ENCODE peak calls at places on chromosomes 16 and 17, in six cellular contexts. One of them, this sample, is unnamed.

GRCh38 chr16:4660454-4661007 is 32.8 kb upstream of the NUDT16L1 start:
- DNase-seq in stimulated activated CD8-positive, alpha-beta memory T cell treated with anti-CD3 and anti-CD28 coated beads, Interleukin-2, amount 100 ng/mL, for 48 hours: peak; percentile 75
- DNase-seq in tibial artery: no peak
- DNase-seq in KG1: no peak
- DNase-seq in stimulated activated CD4-positive, alpha-beta T cell treated with anti-CD3 and anti-CD28 coated beads, Interleukin-4, amount 100 ng/mL, for 24 hours: peak; percentile 76
- DNase-seq in T-helper 9 cell: peak; percentile 53
- DNase-seq in this sample: no peak

GRCh38 chr16:72173997-72174396 is 2.0 kb upstream of the PMFBP1 start:
- DNase-seq in KG1: no peak
- DNase-seq in T-helper 9 cell: no peak
- DNase-seq in stimulated activated CD4-positive, alpha-beta T cell treated with anti-CD3 and anti-CD28 coated beads, Interleukin-4, amount 100 ng/mL, for 24 hours: no peak
- DNase-seq in stimulated activated CD8-positive, alpha-beta memory T cell treated with anti-CD3 and anti-CD28 coated beads, Interleukin-2, amount 100 ng/mL, for 48 hours: no peak
- DNase-seq in tibial artery: no peak
- DNase-seq in this sample: no peak

GRCh38 chr17:28573966-28574480 is 2.7 kb downstream of the ALDOC start:
- DNase-seq in tibial artery: no peak
- DNase-seq in T-helper 9 cell: no peak
- DNase-seq in stimulated activated CD4-positive, alpha-beta T cell treated with anti-CD3 and anti-CD28 coated beads, Interleukin-4, amount 100 ng/mL, for 24 hours: no peak
- DNase-seq in KG1: no peak
- DNase-seq in stimulated activated CD8-positive, alpha-beta memory T cell treated with anti-CD3 and anti-CD28 coated beads, Interleukin-2, amount 100 ng/mL, for 48 hours: no peak
- DNase-seq in this sample: no peak

GRCh38 chr17:15885770-15886169 is 59.2 kb upstream of the ADORA2B start:
- DNase-seq in tibial artery: no peak
- DNase-seq in KG1: no peak
- DNase-seq in T-helper 9 cell: no peak
- DNase-seq in stimulated activated CD4-positive, alpha-beta T cell treated with anti-CD3 and anti-CD28 coated beads, Interleukin-4, amount 100 ng/mL, for 24 hours: no peak
- DNase-seq in stimulated activated CD8-positive, alpha-beta memory T cell treated with anti-CD3 and anti-CD28 coated beads, Interleukin-2, amount 100 ng/mL, for 48 hours: no peak
- DNase-seq in this sample: no peak

GRCh38 chr17:38825762-38826247 is 684 bp upstream of the CWC25 start:
- DNase-seq in T-helper 9 cell: no peak
- DNase-seq in tibial artery: no peak
- DNase-seq in KG1: no peak
- DNase-seq in stimulated activated CD8-positive, alpha-beta memory T cell treated with anti-CD3 and anti-CD28 coated beads, Interleukin-2, amount 100 ng/mL, for 48 hours: no peak
- DNase-seq in stimulated activated CD4-positive, alpha-beta T cell treated with anti-CD3 and anti-CD28 coated beads, Interleukin-4, amount 100 ng/mL, for 24 hours: no peak
- DNase-seq in this sample: no peak

GRCh38 chr17:18179804-18180203 is 3.8 kb upstream of the ALKBH5 start:
- DNase-seq in stimulated activated CD4-positive, alpha-beta T cell treated with anti-CD3 and anti-CD28 coated beads, Interleukin-4, amount 100 ng/mL, for 24 hours: no peak
- DNase-seq in T-helper 9 cell: no peak
- DNase-seq in KG1: no peak
- DNase-seq in stimulated activated CD8-positive, alpha-beta memory T cell treated with anti-CD3 and anti-CD28 coated beads, Interleukin-2, amount 100 ng/mL, for 48 hours: no peak
- DNase-seq in tibial artery: no peak
- DNase-seq in this sample: no peak

GRCh38 chr17:14080847-14081251 is 11.5 kb downstream of the COX10 start:
- DNase-seq in T-helper 9 cell: no peak
- DNase-seq in KG1: no peak
- DNase-seq in stimulated activated CD4-positive, alpha-beta T cell treated with anti-CD3 and anti-CD28 coated beads, Interleukin-4, amount 100 ng/mL, for 24 hours: no peak
- DNase-seq in tibial artery: no peak
- DNase-seq in stimulated activated CD8-positive, alpha-beta memory T cell treated with anti-CD3 and anti-CD28 coated beads, Interleukin-2, amount 100 ng/mL, for 48 hours: no peak
- DNase-seq in this sample: no peak

GRCh38 chr16:680967-681745 is 946 bp downstream of the STUB1 start:
- DNase-seq in tibial artery: no peak
- DNase-seq in KG1: peak; percentile 4
- DNase-seq in stimulated activated CD4-positive, alpha-beta T cell treated with anti-CD3 and anti-CD28 coated beads, Interleukin-4, amount 100 ng/mL, for 24 hours: no peak
- DNase-seq in T-helper 9 cell: no peak
- DNase-seq in stimulated activated CD8-positive, alpha-beta memory T cell treated with anti-CD3 and anti-CD28 coated beads, Interleukin-2, amount 100 ng/mL, for 48 hours: no peak
- DNase-seq in this sample: no peak

GRCh38 chr16:4384497-4384896 is 12.8 kb downstream of the VASN start:
- DNase-seq in T-helper 9 cell: no peak
- DNase-seq in stimulated activated CD8-positive, alpha-beta memory T cell treated with anti-CD3 and anti-CD28 coated beads, Interleukin-2, amount 100 ng/mL, for 48 hours: no peak
- DNase-seq in KG1: no peak
- DNase-seq in tibial artery: no peak
- DNase-seq in stimulated activated CD4-positive, alpha-beta T cell treated with anti-CD3 and anti-CD28 coated beads, Interleukin-4, amount 100 ng/mL, for 24 hours: no peak
- DNase-seq in this sample: no peak

GRCh38 chr16:49932943-49933342 is 77.0 kb upstream of the ZNF423 start:
- DNase-seq in KG1: no peak
- DNase-seq in tibial artery: no peak
- DNase-seq in T-helper 9 cell: no peak
- DNase-seq in stimulated activated CD4-positive, alpha-beta T cell treated with anti-CD3 and anti-CD28 coated beads, Interleukin-4, amount 100 ng/mL, for 24 hours: no peak
- DNase-seq in stimulated activated CD8-positive, alpha-beta memory T cell treated with anti-CD3 and anti-CD28 coated beads, Interleukin-2, amount 100 ng/mL, for 48 hours: no peak
- DNase-seq in this sample: no peak

GRCh38 chr17:5668557-5669138 is 84.3 kb upstream of the NLRP1 start:
- DNase-seq in T-helper 9 cell: no peak
- DNase-seq in stimulated activated CD8-positive, alpha-beta memory T cell treated with anti-CD3 and anti-CD28 coated beads, Interleukin-2, amount 100 ng/mL, for 48 hours: no peak
- DNase-seq in stimulated activated CD4-positive, alpha-beta T cell treated with anti-CD3 and anti-CD28 coated beads, Interleukin-4, amount 100 ng/mL, for 24 hours: no peak
- DNase-seq in tibial artery: no peak
- DNase-seq in KG1: no peak
- DNase-seq in this sample: no peak

GRCh38 chr16:3534126-3534525 is 33.3 kb downstream of the CLUAP1 start:
- DNase-seq in T-helper 9 cell: no peak
- DNase-seq in KG1: no peak
- DNase-seq in stimulated activated CD8-positive, alpha-beta memory T cell treated with anti-CD3 and anti-CD28 coated beads, Interleukin-2, amount 100 ng/mL, for 48 hours: no peak
- DNase-seq in tibial artery: no peak
- DNase-seq in stimulated activated CD4-positive, alpha-beta T cell treated with anti-CD3 and anti-CD28 coated beads, Interleukin-4, amount 100 ng/mL, for 24 hours: no peak
- DNase-seq in this sample: no peak

GRCh38 chr17:57785032-57785431 is 39.9 kb upstream of the CCDC182 start:
- DNase-seq in stimulated activated CD4-positive, alpha-beta T cell treated with anti-CD3 and anti-CD28 coated beads, Interleukin-4, amount 100 ng/mL, for 24 hours: no peak
- DNase-seq in T-helper 9 cell: no peak
- DNase-seq in KG1: no peak
- DNase-seq in tibial artery: no peak
- DNase-seq in stimulated activated CD8-positive, alpha-beta memory T cell treated with anti-CD3 and anti-CD28 coated beads, Interleukin-2, amount 100 ng/mL, for 48 hours: no peak
- DNase-seq in this sample: no peak

GRCh38 chr17:2388705-2389099 is 12.2 kb downstream of the MNT start:
- DNase-seq in T-helper 9 cell: no peak
- DNase-seq in KG1: no peak
- DNase-seq in stimulated activated CD4-positive, alpha-beta T cell treated with anti-CD3 and anti-CD28 coated beads, Interleukin-4, amount 100 ng/mL, for 24 hours: no peak
- DNase-seq in stimulated activated CD8-positive, alpha-beta memory T cell treated with anti-CD3 and anti-CD28 coated beads, Interleukin-2, amount 100 ng/mL, for 48 hours: no peak
- DNase-seq in tibial artery: no peak
- DNase-seq in this sample: no peak

GRCh38 chr17:17890773-17891759 is 54.3 kb upstream of the SREBF1 start:
- DNase-seq in stimulated activated CD8-positive, alpha-beta memory T cell treated with anti-CD3 and anti-CD28 coated beads, Interleukin-2, amount 100 ng/mL, for 48 hours: peak; percentile 14
- DNase-seq in KG1: no peak
- DNase-seq in stimulated activated CD4-positive, alpha-beta T cell treated with anti-CD3 and anti-CD28 coated beads, Interleukin-4, amount 100 ng/mL, for 24 hours: peak; percentile 38
- DNase-seq in T-helper 9 cell: peak; percentile 10
- DNase-seq in tibial artery: no peak
- DNase-seq in this sample: peak; percentile 75

GRCh38 chr17:17305282-17305801 is 2.2 kb downstream of the NT5M start:
- DNase-seq in T-helper 9 cell: peak; percentile 21
- DNase-seq in stimulated activated CD8-positive, alpha-beta memory T cell treated with anti-CD3 and anti-CD28 coated beads, Interleukin-2, amount 100 ng/mL, for 48 hours: peak; percentile 15
- DNase-seq in tibial artery: no peak
- DNase-seq in stimulated activated CD4-positive, alpha-beta T cell treated with anti-CD3 and anti-CD28 coated beads, Interleukin-4, amount 100 ng/mL, for 24 hours: peak; percentile 50
- DNase-seq in KG1: peak; percentile 39
- DNase-seq in this sample: no peak

GRCh38 chr16:84041421-84041820 is 1.2 kb downstream of the SLC38A8 start:
- DNase-seq in T-helper 9 cell: no peak
- DNase-seq in stimulated activated CD4-positive, alpha-beta T cell treated with anti-CD3 and anti-CD28 coated beads, Interleukin-4, amount 100 ng/mL, for 24 hours: no peak
- DNase-seq in KG1: no peak
- DNase-seq in tibial artery: no peak
- DNase-seq in stimulated activated CD8-positive, alpha-beta memory T cell treated with anti-CD3 and anti-CD28 coated beads, Interleukin-2, amount 100 ng/mL, for 48 hours: no peak
- DNase-seq in this sample: no peak

GRCh38 chr17:6996256-6997111 is 635 bp downstream of the ALOX12 start:
- DNase-seq in stimulated activated CD8-positive, alpha-beta memory T cell treated with anti-CD3 and anti-CD28 coated beads, Interleukin-2, amount 100 ng/mL, for 48 hours: no peak
- DNase-seq in T-helper 9 cell: no peak
- DNase-seq in stimulated activated CD4-positive, alpha-beta T cell treated with anti-CD3 and anti-CD28 coated beads, Interleukin-4, amount 100 ng/mL, for 24 hours: no peak
- DNase-seq in tibial artery: no peak
- DNase-seq in KG1: no peak
- DNase-seq in this sample: no peak

GRCh38 chr17:8057691-8058114 is 18.8 kb downstream of the ALOX15B start:
- DNase-seq in KG1: peak; percentile 58
- DNase-seq in T-helper 9 cell: peak; percentile 17
- DNase-seq in stimulated activated CD4-positive, alpha-beta T cell treated with anti-CD3 and anti-CD28 coated beads, Interleukin-4, amount 100 ng/mL, for 24 hours: peak; percentile 63
- DNase-seq in stimulated activated CD8-positive, alpha-beta memory T cell treated with anti-CD3 and anti-CD28 coated beads, Interleukin-2, amount 100 ng/mL, for 48 hours: no peak
- DNase-seq in tibial artery: peak; percentile 61
- DNase-seq in this sample: peak; percentile 54

GRCh38 chr16:10312784-10313724 is 72.8 kb upstream of the ATF7IP2 start:
- DNase-seq in KG1: no peak
- DNase-seq in stimulated activated CD8-positive, alpha-beta memory T cell treated with anti-CD3 and anti-CD28 coated beads, Interleukin-2, amount 100 ng/mL, for 48 hours: no peak
- DNase-seq in T-helper 9 cell: no peak
- DNase-seq in tibial artery: no peak
- DNase-seq in stimulated activated CD4-positive, alpha-beta T cell treated with anti-CD3 and anti-CD28 coated beads, Interleukin-4, amount 100 ng/mL, for 24 hours: no peak
- DNase-seq in this sample: peak; percentile 39

GRCh38 chr17:44307387-44308186 is 814 bp upstream of the RUNDC3A start:
- DNase-seq in KG1: no peak
- DNase-seq in stimulated activated CD8-positive, alpha-beta memory T cell treated with anti-CD3 and anti-CD28 coated beads, Interleukin-2, amount 100 ng/mL, for 48 hours: no peak
- DNase-seq in T-helper 9 cell: no peak
- DNase-seq in stimulated activated CD4-positive, alpha-beta T cell treated with anti-CD3 and anti-CD28 coated beads, Interleukin-4, amount 100 ng/mL, for 24 hours: no peak
- DNase-seq in tibial artery: no peak
- DNase-seq in this sample: no peak

GRCh38 chr16:9048302-9048700 is 43.1 kb upstream of the HAPSTR1 start:
- DNase-seq in tibial artery: peak; percentile 21
- DNase-seq in T-helper 9 cell: no peak
- DNase-seq in stimulated activated CD4-positive, alpha-beta T cell treated with anti-CD3 and anti-CD28 coated beads, Interleukin-4, amount 100 ng/mL, for 24 hours: no peak
- DNase-seq in stimulated activated CD8-positive, alpha-beta memory T cell treated with anti-CD3 and anti-CD28 coated beads, Interleukin-2, amount 100 ng/mL, for 48 hours: no peak
- DNase-seq in KG1: no peak
- DNase-seq in this sample: no peak

GRCh38 chr17:57593739-57594462 is 151.2 kb downstream of the CCDC182 start:
- DNase-seq in stimulated activated CD4-positive, alpha-beta T cell treated with anti-CD3 and anti-CD28 coated beads, Interleukin-4, amount 100 ng/mL, for 24 hours: no peak
- DNase-seq in stimulated activated CD8-positive, alpha-beta memory T cell treated with anti-CD3 and anti-CD28 coated beads, Interleukin-2, amount 100 ng/mL, for 48 hours: no peak
- DNase-seq in tibial artery: no peak
- DNase-seq in KG1: no peak
- DNase-seq in T-helper 9 cell: no peak
- DNase-seq in this sample: no peak

GRCh38 chr16:70746040-70746707 is 54.8 kb downstream of the VAC14 start:
- DNase-seq in KG1: no peak
- DNase-seq in stimulated activated CD4-positive, alpha-beta T cell treated with anti-CD3 and anti-CD28 coated beads, Interleukin-4, amount 100 ng/mL, for 24 hours: no peak
- DNase-seq in stimulated activated CD8-positive, alpha-beta memory T cell treated with anti-CD3 and anti-CD28 coated beads, Interleukin-2, amount 100 ng/mL, for 48 hours: no peak
- DNase-seq in tibial artery: peak; percentile 91
- DNase-seq in T-helper 9 cell: no peak
- DNase-seq in this sample: peak; percentile 73

GRCh38 chr16:3878610-3879009 is 1.9 kb downstream of the CREBBP start:
- DNase-seq in tibial artery: no peak
- DNase-seq in KG1: no peak
- DNase-seq in stimulated activated CD8-positive, alpha-beta memory T cell treated with anti-CD3 and anti-CD28 coated beads, Interleukin-2, amount 100 ng/mL, for 48 hours: no peak
- DNase-seq in stimulated activated CD4-positive, alpha-beta T cell treated with anti-CD3 and anti-CD28 coated beads, Interleukin-4, amount 100 ng/mL, for 24 hours: no peak
- DNase-seq in T-helper 9 cell: no peak
- DNase-seq in this sample: no peak

GRCh38 chr17:19534562-19535149 is 1.0 kb downstream of the SLC47A1 start:
- DNase-seq in KG1: no peak
- DNase-seq in T-helper 9 cell: no peak
- DNase-seq in tibial artery: no peak
- DNase-seq in stimulated activated CD8-positive, alpha-beta memory T cell treated with anti-CD3 and anti-CD28 coated beads, Interleukin-2, amount 100 ng/mL, for 48 hours: peak; percentile 5
- DNase-seq in stimulated activated CD4-positive, alpha-beta T cell treated with anti-CD3 and anti-CD28 coated beads, Interleukin-4, amount 100 ng/mL, for 24 hours: no peak
- DNase-seq in this sample: no peak

GRCh38 chr17:51439395-51440229 is 179.3 kb downstream of the UTP18 start:
- DNase-seq in KG1: no peak
- DNase-seq in T-helper 9 cell: no peak
- DNase-seq in stimulated activated CD8-positive, alpha-beta memory T cell treated with anti-CD3 and anti-CD28 coated beads, Interleukin-2, amount 100 ng/mL, for 48 hours: no peak
- DNase-seq in stimulated activated CD4-positive, alpha-beta T cell treated with anti-CD3 and anti-CD28 coated beads, Interleukin-4, amount 100 ng/mL, for 24 hours: no peak
- DNase-seq in tibial artery: no peak
- DNase-seq in this sample: no peak

GRCh38 chr16:3458278-3458851 is 14.9 kb downstream of the NAA60 start:
- DNase-seq in tibial artery: no peak
- DNase-seq in stimulated activated CD4-positive, alpha-beta T cell treated with anti-CD3 and anti-CD28 coated beads, Interleukin-4, amount 100 ng/mL, for 24 hours: no peak
- DNase-seq in stimulated activated CD8-positive, alpha-beta memory T cell treated with anti-CD3 and anti-CD28 coated beads, Interleukin-2, amount 100 ng/mL, for 48 hours: no peak
- DNase-seq in KG1: no peak
- DNase-seq in T-helper 9 cell: no peak
- DNase-seq in this sample: no peak

GRCh38 chr17:13158511-13159240 is 140.8 kb upstream of the ELAC2 start:
- DNase-seq in T-helper 9 cell: no peak
- DNase-seq in tibial artery: no peak
- DNase-seq in stimulated activated CD8-positive, alpha-beta memory T cell treated with anti-CD3 and anti-CD28 coated beads, Interleukin-2, amount 100 ng/mL, for 48 hours: no peak
- DNase-seq in KG1: no peak
- DNase-seq in stimulated activated CD4-positive, alpha-beta T cell treated with anti-CD3 and anti-CD28 coated beads, Interleukin-4, amount 100 ng/mL, for 24 hours: no peak
- DNase-seq in this sample: no peak

GRCh38 chr16:1779741-1780676 is 2.4 kb downstream of the SPSB3 start:
- DNase-seq in KG1: no peak
- DNase-seq in stimulated activated CD8-positive, alpha-beta memory T cell treated with anti-CD3 and anti-CD28 coated beads, Interleukin-2, amount 100 ng/mL, for 48 hours: no peak
- DNase-seq in stimulated activated CD4-positive, alpha-beta T cell treated with anti-CD3 and anti-CD28 coated beads, Interleukin-4, amount 100 ng/mL, for 24 hours: no peak
- DNase-seq in T-helper 9 cell: no peak
- DNase-seq in tibial artery: no peak
- DNase-seq in this sample: no peak

GRCh38 chr17:72501404-72502110 is 380.7 kb downstream of the SOX9 start:
- DNase-seq in stimulated activated CD4-positive, alpha-beta T cell treated with anti-CD3 and anti-CD28 coated beads, Interleukin-4, amount 100 ng/mL, for 24 hours: no peak
- DNase-seq in KG1: no peak
- DNase-seq in stimulated activated CD8-positive, alpha-beta memory T cell treated with anti-CD3 and anti-CD28 coated beads, Interleukin-2, amount 100 ng/mL, for 48 hours: no peak
- DNase-seq in tibial artery: no peak
- DNase-seq in T-helper 9 cell: no peak
- DNase-seq in this sample: no peak

GRCh38 chr17:65173284-65173793 is 36.2 kb downstream of the RGS9 start:
- DNase-seq in stimulated activated CD8-positive, alpha-beta memory T cell treated with anti-CD3 and anti-CD28 coated beads, Interleukin-2, amount 100 ng/mL, for 48 hours: peak; percentile 63
- DNase-seq in T-helper 9 cell: peak; percentile 55
- DNase-seq in KG1: peak; percentile 70
- DNase-seq in tibial artery: no peak
- DNase-seq in stimulated activated CD4-positive, alpha-beta T cell treated with anti-CD3 and anti-CD28 coated beads, Interleukin-4, amount 100 ng/mL, for 24 hours: peak; percentile 72
- DNase-seq in this sample: peak; percentile 53

GRCh38 chr16:25257956-25258855 is 561 bp upstream of the ZKSCAN2 start:
- DNase-seq in T-helper 9 cell: peak; percentile 68
- DNase-seq in stimulated activated CD4-positive, alpha-beta T cell treated with anti-CD3 and anti-CD28 coated beads, Interleukin-4, amount 100 ng/mL, for 24 hours: peak; percentile 83
- DNase-seq in KG1: peak; percentile 75
- DNase-seq in stimulated activated CD8-positive, alpha-beta memory T cell treated with anti-CD3 and anti-CD28 coated beads, Interleukin-2, amount 100 ng/mL, for 48 hours: peak; percentile 74
- DNase-seq in tibial artery: peak; percentile 60
- DNase-seq in this sample: peak; percentile 90

GRCh38 chr16:69741951-69742904 is 12.5 kb downstream of the NOB1 start:
- DNase-seq in tibial artery: peak; percentile 76
- DNase-seq in stimulated activated CD8-positive, alpha-beta memory T cell treated with anti-CD3 and anti-CD28 coated beads, Interleukin-2, amount 100 ng/mL, for 48 hours: no peak
- DNase-seq in KG1: no peak
- DNase-seq in stimulated activated CD4-positive, alpha-beta T cell treated with anti-CD3 and anti-CD28 coated beads, Interleukin-4, amount 100 ng/mL, for 24 hours: no peak
- DNase-seq in T-helper 9 cell: no peak
- DNase-seq in this sample: peak; percentile 91

GRCh38 chr17:31433091-31433790 is 41.8 kb downstream of the RAB11FIP4 start:
- DNase-seq in KG1: peak; percentile 30
- DNase-seq in stimulated activated CD4-positive, alpha-beta T cell treated with anti-CD3 and anti-CD28 coated beads, Interleukin-4, amount 100 ng/mL, for 24 hours: peak; percentile 18
- DNase-seq in tibial artery: no peak
- DNase-seq in T-helper 9 cell: peak; percentile 21
- DNase-seq in stimulated activated CD8-positive, alpha-beta memory T cell treated with anti-CD3 and anti-CD28 coated beads, Interleukin-2, amount 100 ng/mL, for 48 hours: no peak
- DNase-seq in this sample: no peak

GRCh38 chr17:55462711-55463110 is 41.1 kb upstream of the MMD start:
- DNase-seq in T-helper 9 cell: no peak
- DNase-seq in KG1: no peak
- DNase-seq in stimulated activated CD4-positive, alpha-beta T cell treated with anti-CD3 and anti-CD28 coated beads, Interleukin-4, amount 100 ng/mL, for 24 hours: no peak
- DNase-seq in stimulated activated CD8-positive, alpha-beta memory T cell treated with anti-CD3 and anti-CD28 coated beads, Interleukin-2, amount 100 ng/mL, for 48 hours: no peak
- DNase-seq in tibial artery: no peak
- DNase-seq in this sample: no peak

GRCh38 chr17:50542795-50543774 is 3.9 kb upstream of the SPATA20 start:
- DNase-seq in KG1: no peak
- DNase-seq in stimulated activated CD4-positive, alpha-beta T cell treated with anti-CD3 and anti-CD28 coated beads, Interleukin-4, amount 100 ng/mL, for 24 hours: no peak
- DNase-seq in T-helper 9 cell: no peak
- DNase-seq in stimulated activated CD8-positive, alpha-beta memory T cell treated with anti-CD3 and anti-CD28 coated beads, Interleukin-2, amount 100 ng/mL, for 48 hours: no peak
- DNase-seq in tibial artery: no peak
- DNase-seq in this sample: no peak

GRCh38 chr16:83164816-83165215 is 538.0 kb downstream of the CDH13 start:
- DNase-seq in stimulated activated CD4-positive, alpha-beta T cell treated with anti-CD3 and anti-CD28 coated beads, Interleukin-4, amount 100 ng/mL, for 24 hours: no peak
- DNase-seq in KG1: no peak
- DNase-seq in stimulated activated CD8-positive, alpha-beta memory T cell treated with anti-CD3 and anti-CD28 coated beads, Interleukin-2, amount 100 ng/mL, for 48 hours: no peak
- DNase-seq in T-helper 9 cell: no peak
- DNase-seq in tibial artery: no peak
- DNase-seq in this sample: no peak

GRCh38 chr17:27873746-27874145 is 19.4 kb downstream of the LYRM9 start:
- DNase-seq in tibial artery: no peak
- DNase-seq in KG1: no peak
- DNase-seq in stimulated activated CD8-positive, alpha-beta memory T cell treated with anti-CD3 and anti-CD28 coated beads, Interleukin-2, amount 100 ng/mL, for 48 hours: no peak
- DNase-seq in T-helper 9 cell: no peak
- DNase-seq in stimulated activated CD4-positive, alpha-beta T cell treated with anti-CD3 and anti-CD28 coated beads, Interleukin-4, amount 100 ng/mL, for 24 hours: no peak
- DNase-seq in this sample: no peak

GRCh38 chr17:44069974-44070454 is 521 bp upstream of the G6PC3 start:
- DNase-seq in T-helper 9 cell: no peak
- DNase-seq in tibial artery: no peak
- DNase-seq in KG1: no peak
- DNase-seq in stimulated activated CD8-positive, alpha-beta memory T cell treated with anti-CD3 and anti-CD28 coated beads, Interleukin-2, amount 100 ng/mL, for 48 hours: no peak
- DNase-seq in stimulated activated CD4-positive, alpha-beta T cell treated with anti-CD3 and anti-CD28 coated beads, Interleukin-4, amount 100 ng/mL, for 24 hours: no peak
- DNase-seq in this sample: no peak